ENCODE peak calls at places on chromosomes 13 and 19, in seven cellular contexts. F is tibial nerve, Z is neuronal stem cell, R is upper lobe of left lung, Y is AG04450, A is gastrocnemius medialis, M is left ventricle myocardium inferior. J is an unnamed sample.

GRCh38 chr19:46453661-46454060 is 17.7 kb downstream of the PNMA8A start:
- DNase-seq in A (no peak), M (no peak), Y (no peak), F (no peak), R (no peak), Z (no peak), J (peak)

GRCh38 chr13:73751290-73751689 is 382.9 kb downstream of the KLF12 start:
- DNase-seq in F (no peak), A (no peak), Z (no peak), Y (no peak), M (no peak), R (no peak), J (peak)

GRCh38 chr19:5036733-5037681 is 68.1 kb downstream of the KDM4B start:
- DNase-seq in Z (no peak), A (no peak), R (no peak), M (peak), F (peak), Y (no peak), J (no peak)

GRCh38 chr13:25249001-25249543 is 38.2 kb downstream of the MTMR6 start:
- DNase-seq in F (peak), M (no peak), Z (no peak), R (no peak), A (no peak), Y (no peak), J (no peak)

GRCh38 chr13:50989476-50989875 is 79.9 kb downstream of the RNASEH2B start:
- DNase-seq in R (no peak), Z (no peak), A (no peak), F (peak), Y (no peak), M (no peak), J (no peak)

GRCh38 chr13:109204252-109204651 is 574.8 kb downstream of the MYO16 start:
- DNase-seq in F (no peak), Z (no peak), Y (no peak), M (no peak), A (no peak), R (no peak), J (no peak)

GRCh38 chr19:3146677-3147100 is 10.9 kb downstream of the GNA15 start:
- DNase-seq in A (no peak), Y (no peak), M (no peak), R (peak), Z (no peak), F (no peak), J (no peak)

GRCh38 chr13:98476538-98476966 is 100.4 kb downstream of the STK24 start:
- DNase-seq in R (peak), Z (no peak), M (peak), A (no peak), Y (no peak), F (no peak), J (peak)

GRCh38 chr13:27960362-27961226 is 8.5 kb downstream of the CDX2 start:
- DNase-seq in R (peak), M (peak), F (no peak), A (no peak), Z (no peak), Y (no peak), J (peak)

GRCh38 chr19:13208964-13209796 is 59.0 kb downstream of the IER2 start:
- DNase-seq in M (no peak), F (no peak), A (no peak), Y (no peak), Z (no peak), R (no peak), J (no peak)

GRCh38 chr19:11373885-11374448 is 499 bp upstream of the SWSAP1 start:
- DNase-seq in Y (no peak), A (no peak), F (no peak), Z (no peak), M (no peak), R (no peak), J (no peak)

GRCh38 chr19:43465468-43466120 is at the start of gene LYPD3:
- DNase-seq in Z (no peak), Y (no peak), A (no peak), R (peak), M (no peak), F (no peak), J (peak)

GRCh38 chr13:97222934-97223710 is 989 bp downstream of the MBNL2 start:
- DNase-seq in F (no peak), M (no peak), A (no peak), R (no peak), Z (peak), Y (no peak), J (no peak)

GRCh38 chr19:14369399-14370168 is 11.7 kb upstream of the ADGRE5 start:
- DNase-seq in R (peak), A (no peak), F (no peak), Y (no peak), M (no peak), Z (no peak), J (no peak)

GRCh38 chr13:113796948-113797676 is 38.1 kb downstream of the TMEM255B start:
- DNase-seq in Z (no peak), Y (no peak), R (no peak), F (no peak), M (no peak), A (no peak), J (no peak)

GRCh38 chr19:54345938-54346386 is 7.0 kb upstream of the LILRA4 start:
- DNase-seq in F (peak), M (no peak), Y (no peak), Z (no peak), A (no peak), R (no peak), J (no peak)

GRCh38 chr19:29872224-29872731 is 60.5 kb downstream of the CCNE1 start:
- DNase-seq in Y (no peak), A (no peak), R (no peak), Z (peak), F (no peak), M (no peak), J (no peak)

GRCh38 chr13:63554157-63554556 is 2138.5 kb upstream of the PCDH20 start:
- DNase-seq in R (no peak), Y (no peak), F (no peak), A (no peak), Z (no peak), M (no peak), J (no peak)

GRCh38 chr19:1045247-1045603 is 5.3 kb downstream of the ABCA7 start:
- DNase-seq in R (no peak), A (peak), M (no peak), Y (no peak), Z (no peak), F (no peak), J (no peak)

GRCh38 chr19:1035998-1036621 is 3.8 kb upstream of the ABCA7 start:
- DNase-seq in Y (no peak), M (no peak), A (no peak), R (no peak), Z (no peak), F (no peak), J (no peak)

GRCh38 chr19:14375582-14376291 is 5.5 kb upstream of the ADGRE5 start:
- DNase-seq in F (no peak), R (no peak), Y (no peak), Z (no peak), M (peak), A (peak), J (no peak)

GRCh38 chr19:3855321-3855720 is 13.5 kb downstream of the ZFR2 start:
- DNase-seq in F (no peak), M (no peak), R (no peak), A (no peak), Z (no peak), Y (no peak), J (no peak)

GRCh38 chr13:80654638-80655249 is 313.8 kb upstream of the SPRY2 start:
- DNase-seq in R (peak), M (no peak), Z (no peak), F (no peak), Y (no peak), A (no peak), J (no peak)

GRCh38 chr13:105567951-105568510 is 967.4 kb downstream of the EFNB2 start:
- DNase-seq in R (peak), F (no peak), M (no peak), Y (no peak), Z (no peak), A (no peak), J (no peak)

GRCh38 chr13:112735791-112736190 is 46.0 kb downstream of the ATP11A start:
- DNase-seq in A (no peak), Z (no peak), Y (no peak), M (no peak), R (peak), F (no peak), J (no peak)

GRCh38 chr19:55986487-55986886 is at the start of gene NLRP5:
- DNase-seq in A (no peak), Y (no peak), F (no peak), Z (no peak), M (no peak), R (no peak), J (no peak)

GRCh38 chr19:8352134-8352827 is 9.2 kb upstream of the KANK3 start:
- DNase-seq in F (no peak), Y (no peak), M (no peak), R (no peak), Z (no peak), A (no peak), J (no peak)
- H3K27ac ChIP-seq in F (peak), Y (no peak), M (peak), R (no peak), Z (peak), A (no peak), J (no peak)

GRCh38 chr19:32255566-32256295 is 89.7 kb upstream of the ZNF507 start:
- DNase-seq in M (no peak), R (no peak), A (no peak), Z (no peak), F (no peak), Y (no peak), J (no peak)

GRCh38 chr19:32256341-32256975 is 89.0 kb upstream of the ZNF507 start:
- DNase-seq in M (no peak), Z (no peak), A (no peak), F (no peak), R (no peak), Y (no peak), J (no peak)

GRCh38 chr19:32258167-32258566 is 87.2 kb upstream of the ZNF507 start:
- DNase-seq in Z (no peak), M (no peak), Y (no peak), A (no peak), R (no peak), F (no peak), J (no peak)

GRCh38 chr19:32254128-32254527 is 91.3 kb upstream of the ZNF507 start:
- DNase-seq in Y (no peak), F (no peak), R (no peak), A (no peak), M (no peak), Z (no peak), J (no peak)

DNA sequence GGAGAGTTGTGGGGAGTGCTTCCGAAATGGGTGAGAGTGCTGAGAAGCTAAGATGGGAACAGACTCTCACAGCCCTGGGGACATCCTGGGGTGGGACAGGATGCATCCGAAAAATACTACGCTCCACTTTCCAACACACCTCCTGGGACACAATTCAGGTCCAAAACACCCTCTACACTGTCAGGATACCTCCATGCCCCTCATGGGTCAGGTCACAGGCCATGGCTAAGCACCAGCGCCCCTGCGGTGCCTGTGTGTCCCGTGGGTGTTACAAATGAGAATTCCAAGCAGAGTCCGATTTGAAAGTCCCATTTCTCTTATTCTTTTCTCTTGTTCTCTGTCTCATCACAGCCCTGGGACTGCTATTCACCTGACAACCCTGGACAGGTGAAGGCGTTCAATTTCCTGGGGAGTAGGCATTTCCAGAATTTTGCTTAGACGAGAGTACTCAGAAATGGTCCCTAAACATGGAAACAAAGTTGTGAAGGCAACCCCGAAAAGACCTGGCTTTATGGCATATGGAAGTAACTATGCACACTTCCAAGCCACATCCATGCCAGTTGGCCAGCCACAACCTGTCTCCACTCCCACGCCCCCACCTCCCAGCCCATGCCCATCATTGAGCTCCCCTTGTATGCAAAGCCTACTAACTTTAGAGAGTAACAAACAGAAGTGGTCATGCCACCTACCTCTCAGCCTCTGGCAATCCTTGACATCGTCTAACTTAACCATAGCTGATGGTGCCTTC is 87.9 kb upstream of the ZNF507 start:
- DNase-seq in Y (no peak), Z (no peak), M (no peak), F (no peak), R (no peak), A (no peak), J (no peak)
- H3K27ac ChIP-seq in Y (no peak), Z (no peak), M (no peak), F (no peak), R (no peak), A (no peak), J (no peak)

GRCh38 chr19:16260160-16260793 is 62.6 kb downstream of the AP1M1 start:
- DNase-seq in M (no peak), A (no peak), Z (no peak), F (no peak), Y (no peak), R (no peak), J (no peak)
- H3K27ac ChIP-seq in M (peak), A (peak), Z (no peak), F (peak), Y (no peak), R (peak), J (no peak)

GRCh38 chr19:37078717-37079032 is 442 bp downstream of the ZNF420 start:
- DNase-seq in F (no peak), M (no peak), Z (no peak), Y (no peak), R (no peak), A (no peak), J (no peak)

GRCh38 chr19:37082307-37082706 is 4.1 kb downstream of the ZNF420 start:
- DNase-seq in Y (no peak), R (no peak), M (no peak), F (no peak), Z (no peak), A (no peak), J (no peak)

GRCh38 chr19:37077929-37078716 is at the start of gene ZNF420:
- DNase-seq in Y (peak), A (peak), F (peak), Z (peak), M (peak), R (peak), J (peak)

GRCh38 chr19:37077615-37077928 is 661 bp upstream of the ZNF420 start:
- DNase-seq in Y (no peak), R (no peak), Z (peak), A (no peak), M (no peak), F (no peak), J (no peak)

DNA sequence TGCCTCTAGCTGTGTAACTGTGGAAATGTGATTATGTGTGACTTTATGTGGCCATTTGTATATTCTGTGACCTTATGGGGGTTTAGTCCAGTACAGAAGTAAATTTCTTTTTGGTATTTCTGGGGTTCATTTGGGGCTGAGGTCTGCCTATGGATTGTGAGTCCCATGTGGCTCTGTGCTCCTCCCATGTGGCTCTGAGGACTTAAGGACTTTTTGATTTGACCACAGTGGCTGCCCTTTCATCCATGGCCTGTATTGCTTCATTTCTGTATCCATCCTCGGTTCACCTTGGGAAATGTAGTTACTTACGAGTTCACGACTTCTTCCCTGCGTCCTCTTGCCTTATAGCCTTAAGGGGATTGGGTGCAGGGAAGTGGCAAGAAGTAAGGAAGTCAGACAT is 1.0 kb downstream of the ZNF420 start:
- DNase-seq in F (no peak), Y (no peak), A (no peak), M (no peak), Z (no peak), R (no peak), J (no peak)
- H3K27ac ChIP-seq in F (no peak), Y (no peak), A (no peak), M (no peak), Z (no peak), R (no peak), J (no peak)

GRCh38 chr13:44188257-44188656 is 185.4 kb upstream of the SERP2 start:
- DNase-seq in A (no peak), Y (no peak), M (no peak), F (no peak), Z (no peak), R (no peak), J (peak)

GRCh38 chr13:44189085-44189484 is 184.5 kb upstream of the SERP2 start:
- DNase-seq in Z (no peak), M (no peak), R (no peak), F (no peak), A (no peak), Y (no peak), J (no peak)

GRCh38 chr13:44181938-44182337 is 191.7 kb upstream of the SERP2 start:
- DNase-seq in A (no peak), R (no peak), F (no peak), Z (no peak), Y (no peak), M (no peak), J (no peak)

GRCh38 chr13:44180876-44181536 is 192.6 kb upstream of the SERP2 start:
- DNase-seq in Z (no peak), A (peak), Y (no peak), F (no peak), M (no peak), R (no peak), J (no peak)

GRCh38 chr13:44184740-44185139 is 188.9 kb upstream of the SERP2 start:
- DNase-seq in F (no peak), A (no peak), R (no peak), Z (no peak), Y (no peak), M (no peak), J (no peak)
- H3K27ac ChIP-seq in F (no peak), A (no peak), R (no peak), Z (no peak), Y (no peak), M (no peak), J (no peak)

GRCh38 chr13:46297338-46297737 is 85.6 kb downstream of the LRRC63 start:
- DNase-seq in R (no peak), M (no peak), A (no peak), F (no peak), Y (no peak), Z (no peak), J (no peak)
- H3K27ac ChIP-seq in R (peak), M (no peak), A (no peak), F (peak), Y (peak), Z (no peak), J (peak)

GRCh38 chr13:21632196-21632595 is 28.2 kb upstream of the MICU2 start:
- DNase-seq in R (no peak), Z (no peak), F (no peak), Y (no peak), M (no peak), A (no peak), J (no peak)

GRCh38 chr13:21638319-21639282 is 32.3 kb upstream of the FGF9 start:
- DNase-seq in R (no peak), F (peak), M (no peak), Y (no peak), A (no peak), Z (peak), J (peak)

GRCh38 chr13:21639604-21640003 is 31.3 kb upstream of the FGF9 start:
- DNase-seq in Y (no peak), M (no peak), R (no peak), A (no peak), Z (peak), F (no peak), J (no peak)

GRCh38 chr13:21641629-21642028 is 29.2 kb upstream of the FGF9 start:
- DNase-seq in F (no peak), Y (no peak), R (no peak), M (no peak), A (no peak), Z (no peak), J (peak)

DNA sequence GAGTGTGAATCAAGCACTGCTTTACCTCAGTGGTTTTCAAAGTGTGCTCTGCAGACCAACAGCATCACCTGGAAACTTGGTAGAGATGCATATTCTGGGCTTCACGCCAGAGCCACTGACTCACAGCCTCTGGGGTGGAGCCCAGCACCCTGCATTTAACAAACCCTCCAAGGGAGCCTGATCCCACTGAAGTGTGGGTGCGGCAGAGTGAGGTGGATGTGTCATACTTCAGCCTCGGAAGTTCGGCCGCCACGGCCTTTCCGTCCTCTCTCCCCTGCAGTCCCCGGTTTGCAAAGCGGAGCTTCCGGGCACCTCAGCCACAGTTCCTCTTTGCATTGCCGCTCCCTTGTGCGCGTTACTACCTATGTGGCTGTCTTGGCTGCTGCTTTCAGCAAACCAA is 33.3 kb upstream of the MICU2 start:
- DNase-seq in F (no peak), Y (no peak), M (no peak), A (no peak), R (peak), Z (no peak), J (peak)
- H3K27ac ChIP-seq in F (no peak), Y (no peak), M (no peak), A (no peak), R (no peak), Z (no peak), J (peak)